ENCODE peak calls at places on chromosomes 16 and 17, in eight cellular contexts. One of them, this sample, is unnamed.

GRCh38 chr16:29738514-29738913 is 7.3 kb downstream of the C16orf54 start:
- DNase-seq in H1: no peak
- DNase-seq in IMR-90: no peak
- DNase-seq in stomach: no peak
- DNase-seq in ovary: no peak
- DNase-seq in GM12891: peak
- DNase-seq in H54: no peak
- DNase-seq in A549: no peak
- DNase-seq in this sample: no peak

GRCh38 chr17:6823011-6823442 is 8.5 kb downstream of the TEKT1 start:
- DNase-seq in ovary: no peak
- DNase-seq in IMR-90: peak
- DNase-seq in A549: no peak
- DNase-seq in GM12891: no peak
- DNase-seq in stomach: no peak
- DNase-seq in H1: no peak
- DNase-seq in H54: peak
- DNase-seq in this sample: no peak

GRCh38 chr16:78277374-78277773 is 177.9 kb downstream of the WWOX start:
- DNase-seq in H54: no peak
- DNase-seq in GM12891: no peak
- DNase-seq in IMR-90: no peak
- DNase-seq in ovary: no peak
- DNase-seq in H1: no peak
- DNase-seq in A549: no peak
- DNase-seq in stomach: no peak
- DNase-seq in this sample: no peak

GRCh38 chr16:4660454-4661007 is 32.8 kb upstream of the NUDT16L1 start:
- DNase-seq in A549: no peak
- DNase-seq in stomach: peak
- DNase-seq in GM12891: no peak
- DNase-seq in H54: no peak
- DNase-seq in ovary: peak
- DNase-seq in IMR-90: peak
- DNase-seq in H1: no peak
- DNase-seq in this sample: no peak

GRCh38 chr17:15398736-15399331 is 57.4 kb upstream of the TEKT3 start:
- DNase-seq in A549: no peak
- DNase-seq in GM12891: no peak
- DNase-seq in IMR-90: peak
- DNase-seq in H54: peak
- DNase-seq in ovary: no peak
- DNase-seq in stomach: no peak
- DNase-seq in H1: no peak
- DNase-seq in this sample: no peak

GRCh38 chr17:67562036-67562435 is 155.7 kb upstream of the NOL11 start:
- DNase-seq in H1: no peak
- DNase-seq in H54: no peak
- DNase-seq in stomach: no peak
- DNase-seq in IMR-90: no peak
- DNase-seq in GM12891: no peak
- DNase-seq in ovary: no peak
- DNase-seq in A549: no peak
- DNase-seq in this sample: no peak

GRCh38 chr17:75313941-75314550 is 24.8 kb upstream of the SLC25A19 start:
- DNase-seq in H54: peak
- DNase-seq in stomach: no peak
- DNase-seq in IMR-90: peak
- DNase-seq in A549: no peak
- DNase-seq in ovary: no peak
- DNase-seq in H1: no peak
- DNase-seq in GM12891: peak
- DNase-seq in this sample: no peak

GRCh38 chr17:40555296-40556190 is 9.7 kb downstream of the CCR7 start:
- DNase-seq in GM12891: no peak
- DNase-seq in H54: no peak
- DNase-seq in ovary: peak
- DNase-seq in IMR-90: no peak
- DNase-seq in H1: no peak
- DNase-seq in A549: no peak
- DNase-seq in stomach: peak
- DNase-seq in this sample: no peak

GRCh38 chr17:1169913-1170312 is 9.9 kb downstream of the ABR start:
- DNase-seq in ovary: no peak
- DNase-seq in GM12891: no peak
- DNase-seq in H1: no peak
- DNase-seq in H54: no peak
- DNase-seq in stomach: no peak
- DNase-seq in A549: no peak
- DNase-seq in IMR-90: no peak
- DNase-seq in this sample: no peak

GRCh38 chr17:8158267-8159031 is 4.3 kb downstream of the VAMP2 start:
- DNase-seq in GM12891: peak
- DNase-seq in stomach: peak
- DNase-seq in ovary: peak
- DNase-seq in IMR-90: peak
- DNase-seq in H1: peak
- DNase-seq in A549: peak
- DNase-seq in H54: peak
- DNase-seq in this sample: peak

GRCh38 chr17:13561606-13562270 is 40.0 kb downstream of the HS3ST3A1 start:
- DNase-seq in H1: no peak
- DNase-seq in A549: peak
- DNase-seq in ovary: no peak
- DNase-seq in GM12891: no peak
- DNase-seq in IMR-90: no peak
- DNase-seq in stomach: no peak
- DNase-seq in H54: peak
- DNase-seq in this sample: no peak

GRCh38 chr16:48105456-48105855 is 50.3 kb downstream of the ABCC12 start:
- DNase-seq in H54: no peak
- DNase-seq in A549: no peak
- DNase-seq in GM12891: no peak
- DNase-seq in IMR-90: peak
- DNase-seq in H1: no peak
- DNase-seq in stomach: no peak
- DNase-seq in ovary: no peak
- DNase-seq in this sample: no peak

GRCh38 chr16:89319883-89320716 is 102.6 kb downstream of the ZNF778 start:
- DNase-seq in ovary: peak
- DNase-seq in stomach: peak
- DNase-seq in H1: no peak
- DNase-seq in GM12891: no peak
- DNase-seq in IMR-90: peak
- DNase-seq in H54: peak
- DNase-seq in A549: peak
- DNase-seq in this sample: peak

GRCh38 chr17:7351665-7352558 is at the start of gene KCTD11:
- DNase-seq in stomach: peak
- DNase-seq in IMR-90: peak
- DNase-seq in H1: peak
- DNase-seq in ovary: peak
- DNase-seq in GM12891: peak
- DNase-seq in A549: peak
- DNase-seq in H54: peak
- DNase-seq in this sample: peak

GRCh38 chr16:50408001-50408400 is 39.2 kb upstream of the BRD7 start:
- DNase-seq in GM12891: no peak
- DNase-seq in A549: no peak
- DNase-seq in H1: no peak
- DNase-seq in H54: no peak
- DNase-seq in stomach: no peak
- DNase-seq in IMR-90: no peak
- DNase-seq in ovary: no peak
- DNase-seq in this sample: no peak

GRCh38 chr16:12976936-12977335 is 75.5 kb downstream of the SHISA9 start:
- DNase-seq in H1: no peak
- DNase-seq in A549: no peak
- DNase-seq in GM12891: no peak
- DNase-seq in ovary: no peak
- DNase-seq in IMR-90: no peak
- DNase-seq in H54: no peak
- DNase-seq in stomach: no peak
- DNase-seq in this sample: no peak

GRCh38 chr17:38567350-38567749 is 38.4 kb downstream of the SRCIN1 start:
- DNase-seq in H54: no peak
- DNase-seq in A549: no peak
- DNase-seq in H1: no peak
- DNase-seq in IMR-90: no peak
- DNase-seq in ovary: no peak
- DNase-seq in stomach: no peak
- DNase-seq in GM12891: no peak
- DNase-seq in this sample: no peak

GRCh38 chr16:71846443-71846842 is 667 bp downstream of the ATXN1L start:
- DNase-seq in ovary: no peak
- DNase-seq in A549: no peak
- DNase-seq in IMR-90: no peak
- DNase-seq in GM12891: no peak
- DNase-seq in H1: peak
- DNase-seq in stomach: no peak
- DNase-seq in H54: no peak
- DNase-seq in this sample: peak

GRCh38 chr16:2236362-2237075 is at the start of gene DNASE1L2:
- DNase-seq in A549: no peak
- DNase-seq in GM12891: peak
- DNase-seq in H1: peak
- DNase-seq in H54: no peak
- DNase-seq in stomach: peak
- DNase-seq in ovary: no peak
- DNase-seq in IMR-90: no peak
- DNase-seq in this sample: no peak

GRCh38 chr16:2238396-2239230 is 2.4 kb downstream of the DNASE1L2 start:
- DNase-seq in A549: no peak
- DNase-seq in GM12891: no peak
- DNase-seq in ovary: no peak
- DNase-seq in H54: no peak
- DNase-seq in stomach: no peak
- DNase-seq in IMR-90: no peak
- DNase-seq in H1: peak
- DNase-seq in this sample: no peak

GRCh38 chr16:2237552-2238395 is 1.5 kb downstream of the DNASE1L2 start:
- DNase-seq in H54: no peak
- DNase-seq in ovary: no peak
- DNase-seq in A549: no peak
- DNase-seq in GM12891: no peak
- DNase-seq in H1: peak
- DNase-seq in IMR-90: no peak
- DNase-seq in stomach: no peak
- DNase-seq in this sample: no peak

GRCh38 chr16:2237076-2237551 is 870 bp downstream of the DNASE1L2 start:
- DNase-seq in H1: peak
- DNase-seq in IMR-90: no peak
- DNase-seq in H54: no peak
- DNase-seq in stomach: no peak
- DNase-seq in GM12891: no peak
- DNase-seq in ovary: no peak
- DNase-seq in A549: no peak
- DNase-seq in this sample: no peak

DNA sequence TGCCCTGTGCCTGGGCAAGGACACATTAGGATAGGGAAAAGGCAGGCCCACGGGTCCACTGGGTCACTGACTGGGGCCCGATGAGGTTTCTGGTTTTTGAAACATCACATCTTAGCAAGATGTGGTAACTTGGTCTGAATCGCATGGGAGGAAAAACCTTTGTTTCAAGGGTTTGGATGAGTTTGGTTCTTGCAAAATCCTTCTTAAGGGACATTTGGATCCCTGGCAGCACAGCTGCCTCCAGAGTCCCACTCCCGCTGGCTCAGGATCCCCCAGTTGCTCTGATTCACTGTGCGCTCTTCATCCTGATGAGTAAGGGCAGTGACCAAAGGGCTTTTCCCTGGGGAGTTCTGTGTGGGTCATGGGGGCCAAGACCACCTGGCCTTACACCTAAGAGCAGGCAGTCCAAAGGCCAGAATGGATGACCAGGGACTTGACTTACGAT is 3.0 kb downstream of the DNASE1L2 start:
- DNase-seq in H54: no peak
- DNase-seq in A549: no peak
- DNase-seq in ovary: no peak
- DNase-seq in H1: no peak
- DNase-seq in stomach: no peak
- DNase-seq in IMR-90: no peak
- DNase-seq in GM12891: no peak
- DNase-seq in this sample: no peak
- TF ChIP-seq POLR2A in H54: no peak
- TF ChIP-seq POLR2A in A549: no peak
- TF ChIP-seq POLR2A in ovary: no peak
- TF ChIP-seq POLR2A in H1: no peak
- TF ChIP-seq POLR2A in stomach: no peak
- TF ChIP-seq POLR2A in IMR-90: no peak
- TF ChIP-seq POLR2A in GM12891: no peak
- TF ChIP-seq POLR2A in this sample: no peak

GRCh38 chr16:28531777-28532744 is 6.7 kb downstream of the NUPR1 start:
- DNase-seq in stomach: peak
- DNase-seq in H54: no peak
- DNase-seq in ovary: peak
- DNase-seq in H1: peak
- DNase-seq in A549: no peak
- DNase-seq in IMR-90: no peak
- DNase-seq in GM12891: no peak
- DNase-seq in this sample: no peak
- TF ChIP-seq POLR2A in stomach: no peak
- TF ChIP-seq POLR2A in H54: no peak
- TF ChIP-seq POLR2A in ovary: no peak
- TF ChIP-seq POLR2A in H1: no peak
- TF ChIP-seq POLR2A in A549: no peak
- TF ChIP-seq POLR2A in IMR-90: no peak
- TF ChIP-seq POLR2A in GM12891: no peak
- TF ChIP-seq POLR2A in this sample: no peak

GRCh38 chr17:42773290-42774035 is at the start of gene VPS25:
- DNase-seq in IMR-90: peak
- DNase-seq in H1: peak
- DNase-seq in A549: peak
- DNase-seq in ovary: peak
- DNase-seq in stomach: peak
- DNase-seq in H54: peak
- DNase-seq in GM12891: peak
- DNase-seq in this sample: peak
- TF ChIP-seq POLR2A in IMR-90: peak
- TF ChIP-seq POLR2A in H1: peak
- TF ChIP-seq POLR2A in A549: peak
- TF ChIP-seq POLR2A in ovary: peak
- TF ChIP-seq POLR2A in stomach: no peak
- TF ChIP-seq POLR2A in H54: peak
- TF ChIP-seq POLR2A in GM12891: peak
- TF ChIP-seq POLR2A in this sample: peak

DNA sequence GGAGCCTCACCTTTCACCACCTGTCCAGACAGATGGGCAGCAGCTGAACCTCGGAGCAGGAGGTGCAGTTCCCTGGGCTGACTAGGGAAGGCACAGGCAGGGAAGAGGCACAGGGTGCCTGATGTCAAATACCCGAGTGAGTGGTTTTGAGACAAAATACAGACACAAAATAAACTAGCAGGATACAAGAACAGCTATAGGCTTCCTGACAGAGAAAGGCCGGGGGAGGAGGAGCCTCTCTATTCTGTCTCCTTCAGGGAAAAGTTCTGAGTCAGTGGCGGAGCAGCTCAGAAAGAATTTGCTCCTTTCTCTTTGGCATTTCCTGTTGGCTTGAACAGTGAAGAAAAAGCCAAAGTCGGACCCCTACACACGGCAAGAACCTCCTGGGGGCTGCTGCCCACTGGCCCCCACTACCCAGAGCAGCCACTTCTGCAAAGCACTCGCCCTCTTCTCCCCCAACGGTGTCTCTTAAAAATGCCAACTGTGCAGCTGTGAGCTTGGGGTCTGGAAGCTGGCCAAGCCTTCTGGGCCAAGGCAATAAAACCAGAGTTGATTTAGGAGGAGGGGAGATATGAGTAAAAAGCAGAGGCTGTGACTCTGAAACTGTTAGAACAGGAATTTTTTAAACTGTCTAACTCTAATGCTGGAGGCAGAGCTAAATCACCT is 14.4 kb upstream of the FAAP100 start:
- DNase-seq in ovary: peak
- DNase-seq in GM12891: no peak
- DNase-seq in H1: no peak
- DNase-seq in IMR-90: peak
- DNase-seq in H54: peak
- DNase-seq in stomach: peak
- DNase-seq in A549: peak
- DNase-seq in this sample: no peak
- TF ChIP-seq POLR2A in ovary: no peak
- TF ChIP-seq POLR2A in GM12891: no peak
- TF ChIP-seq POLR2A in H1: no peak
- TF ChIP-seq POLR2A in IMR-90: no peak
- TF ChIP-seq POLR2A in H54: no peak
- TF ChIP-seq POLR2A in stomach: no peak
- TF ChIP-seq POLR2A in A549: no peak
- TF ChIP-seq POLR2A in this sample: no peak